ENCODE peak calls at places on chromosomes 1 and 21, in five cellular contexts. C is A673, J is transverse colon, E is PC-9, K is hepatocyte. P is an unnamed sample.

GRCh38 chr1:198686069-198686728 is 47.4 kb downstream of the PTPRC start:
- DNase-seq in C (peak; percentile 68), E (no peak), K (peak; percentile 19), J (no peak), P (no peak)

GRCh38 chr1:7893529-7894180 is 40.8 kb upstream of the UTS2 start:
- DNase-seq in C (no peak), J (no peak), E (no peak), K (no peak), P (no peak)

GRCh38 chr1:157377216-157377821 is 175.0 kb downstream of the FCRL5 start:
- DNase-seq in K (peak; percentile 67), J (peak; percentile 46), C (peak; percentile 59), E (peak; percentile 6), P (no peak)

GRCh38 chr1:95984975-95985374 is 736.6 kb upstream of the PTBP2 start:
- DNase-seq in C (no peak), K (no peak), J (no peak), E (no peak), P (no peak)

GRCh38 chr1:12173631-12174121 is 6.9 kb downstream of the TNFRSF1B start:
- DNase-seq in K (no peak), C (no peak), E (no peak), J (peak; percentile 82), P (peak; percentile 93)

GRCh38 chr1:201205036-201205435 is 14.4 kb downstream of the IGFN1 start:
- DNase-seq in J (no peak), C (no peak), E (no peak), K (no peak), P (peak; percentile 62)

GRCh38 chr1:48080343-48081255 is 83.4 kb upstream of the TRABD2B start:
- DNase-seq in E (no peak), J (peak; percentile 62), K (no peak), C (no peak), P (no peak)

GRCh38 chr1:47871799-47872353 is 125.3 kb downstream of the TRABD2B start:
- DNase-seq in E (no peak), C (peak; percentile 6), K (peak; percentile 61), J (no peak), P (no peak)

GRCh38 chr1:167200749-167201148 is 19.9 kb upstream of the POU2F1 start:
- DNase-seq in J (no peak), E (no peak), K (no peak), C (no peak), P (no peak)

GRCh38 chr1:178954937-178955336 is 70.8 kb upstream of the FAM20B start:
- DNase-seq in C (no peak), E (no peak), J (no peak), K (no peak), P (no peak)

GRCh38 chr1:178954291-178954690 is 71.4 kb upstream of the FAM20B start:
- DNase-seq in C (no peak), K (no peak), E (no peak), J (no peak), P (no peak)

GRCh38 chr1:178953034-178953433 is 72.7 kb upstream of the FAM20B start:
- DNase-seq in K (no peak), C (no peak), J (no peak), E (no peak), P (no peak)

GRCh38 chr1:178953538-178954207 is 72.0 kb upstream of the FAM20B start:
- DNase-seq in J (no peak), K (no peak), C (no peak), E (no peak), P (no peak)

GRCh38 chr1:178951600-178951999 is 74.1 kb upstream of the FAM20B start:
- DNase-seq in K (no peak), C (no peak), E (no peak), J (no peak), P (no peak)
- H3K4me1 ChIP-seq in K (peaks cover 11% of the 10 kb centered on the region), C (no peaks in the 10 kb centered on the region), E (no peaks in the 10 kb centered on the region), J (no peaks in the 10 kb centered on the region), P (no peaks in the 10 kb centered on the region)

GRCh38 chr1:202590119-202590518 is 120.1 kb downstream of the SYT2 start:
- DNase-seq in J (no peak), C (no peak), K (no peak), E (no peak), P (no peak)
- H3K4me1 ChIP-seq in J (peaks cover 8% of the 10 kb centered on the region), C (peaks cover 20% of the 10 kb centered on the region), K (peaks cover 23% of the 10 kb centered on the region), E (peaks cover 60% of the 10 kb centered on the region), P (peaks cover 30% of the 10 kb centered on the region)

GRCh38 chr21:35046880-35047229 is 2.2 kb downstream of the RUNX1 start:
- DNase-seq in E (peak; percentile 44), C (no peak), J (no peak), K (no peak), P (peak; percentile 79)
- H3K4me1 ChIP-seq in E (peaks cover 49% of the 10 kb centered on the region), C (no peaks in the 10 kb centered on the region), J (peaks cover 15% of the 10 kb centered on the region), K (peaks cover 24% of the 10 kb centered on the region), P (peaks cover 96% of the 10 kb centered on the region)

DNA sequence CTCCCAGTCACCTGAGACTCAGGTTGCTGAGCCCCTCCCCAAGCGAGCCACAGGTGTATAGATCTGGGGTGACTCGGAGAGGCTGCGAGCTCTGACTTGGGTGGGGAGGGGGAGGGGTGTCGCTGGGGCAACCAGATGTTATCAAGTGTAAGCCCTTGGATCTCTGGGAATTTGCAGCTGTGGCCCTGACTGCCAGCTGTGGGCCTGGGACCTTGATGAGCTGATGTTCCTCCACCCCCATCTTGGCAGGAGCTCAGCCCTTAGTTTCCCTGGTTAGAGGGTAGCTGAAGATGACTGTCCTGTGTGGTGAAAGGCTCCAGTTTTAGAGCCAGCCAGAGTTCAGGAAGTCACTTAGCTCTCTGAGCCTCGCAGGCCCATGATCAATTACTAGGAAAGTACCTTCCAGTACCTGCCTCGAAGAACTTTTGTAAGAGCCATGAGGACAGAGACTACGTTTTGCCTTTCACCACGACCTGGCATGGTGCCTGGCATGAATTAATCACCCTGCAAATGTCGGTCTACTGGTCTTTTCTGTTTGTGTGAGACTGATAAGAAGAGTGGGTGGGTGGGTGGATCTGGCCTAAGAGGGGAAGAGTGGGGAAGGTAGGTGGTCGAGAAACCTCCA is 55.8 kb downstream of the YARS1 start:
- DNase-seq in J (peak; percentile 69), C (peak; percentile 35), E (peak; percentile 84), K (peak; percentile 63), P (no peak)
- H3K4me1 ChIP-seq in J (peaks cover 41% of the 10 kb centered on the region), C (peaks cover 9% of the 10 kb centered on the region), E (peaks cover 96% of the 10 kb centered on the region), K (peaks cover 88% of the 10 kb centered on the region), P (peaks cover 21% of the 10 kb centered on the region)

DNA sequence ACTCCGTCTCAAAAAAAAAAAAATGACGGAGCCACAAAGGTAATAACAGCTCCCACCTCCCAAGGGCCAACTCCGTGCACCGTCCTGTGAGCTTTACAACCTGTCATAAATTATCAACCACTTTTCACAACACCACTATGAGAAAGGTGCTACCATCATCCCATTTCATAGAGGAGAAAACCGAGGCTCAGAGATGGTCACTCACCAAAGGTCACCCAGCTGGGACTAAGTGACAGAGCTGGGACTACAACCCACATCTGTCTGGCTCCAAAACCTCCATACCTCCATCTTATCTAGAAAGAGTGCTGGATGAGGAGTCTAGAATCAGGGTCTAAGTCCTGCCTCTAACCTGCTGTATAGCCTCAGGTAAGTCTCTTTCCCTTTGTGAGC is 43.6 kb upstream of the ECE1 start:
- DNase-seq in J (no peak), E (no peak), K (no peak), C (no peak), P (no peak)
- H3K4me1 ChIP-seq in J (peaks cover 76% of the 10 kb centered on the region), E (peaks cover 87% of the 10 kb centered on the region), K (peaks cover 91% of the 10 kb centered on the region), C (peaks cover 35% of the 10 kb centered on the region), P (peaks cover 98% of the 10 kb centered on the region)

GRCh38 chr1:24931481-24932221 is 1.6 kb upstream of the RUNX3 start:
- DNase-seq in C (no peak), J (no peak), K (no peak), E (no peak), P (peak; percentile 84)

GRCh38 chr1:24929876-24930702 is at the start of gene RUNX3:
- DNase-seq in K (peak; percentile 45), J (peak; percentile 83), C (peak; percentile 88), E (no peak), P (peak; percentile 98)

GRCh38 chr1:24929091-24929875 is 793 bp downstream of the RUNX3 start:
- DNase-seq in J (peak; percentile 51), E (no peak), K (peak; percentile 30), C (peak; percentile 55), P (peak; percentile 92)

GRCh38 chr1:24932284-24932683 is 2.2 kb upstream of the RUNX3 start:
- DNase-seq in C (peak; percentile 45), J (peak; percentile 64), E (peak; percentile 50), K (peak; percentile 77), P (peak; percentile 94)

GRCh38 chr1:24930703-24931480 is 816 bp upstream of the RUNX3 start:
- DNase-seq in E (no peak), C (no peak), K (no peak), J (no peak), P (no peak)
- H3K4me1 ChIP-seq in E (no peaks in the 10 kb centered on the region), C (peaks cover 19% of the 10 kb centered on the region), K (peaks cover 20% of the 10 kb centered on the region), J (peaks cover 3% of the 10 kb centered on the region), P (peaks cover 94% of the 10 kb centered on the region)

GRCh38 chr1:27007909-27008582 is 4.6 kb downstream of the TENT5B start:
- DNase-seq in E (peak; percentile 90), C (no peak), K (peak; percentile 87), J (peak; percentile 81), P (no peak)
- H3K4me1 ChIP-seq in E (peaks cover 52% of the 10 kb centered on the region), C (peaks cover 17% of the 10 kb centered on the region), K (peaks cover 61% of the 10 kb centered on the region), J (peaks cover 20% of the 10 kb centered on the region), P (no peaks in the 10 kb centered on the region)

GRCh38 chr1:153635872-153636271 is 2.0 kb downstream of the CHTOP start:
- DNase-seq in J (no peak), C (no peak), E (no peak), K (no peak), P (no peak)

GRCh38 chr1:153633747-153634665 is at the start of gene CHTOP:
- DNase-seq in C (peak; percentile 99), K (peak; percentile 99), J (peak; percentile 99), E (peak; percentile 98), P (peak; percentile 99)

GRCh38 chr1:153639280-153639679 is 5.4 kb downstream of the CHTOP start:
- DNase-seq in K (no peak), E (no peak), J (no peak), C (no peak), P (no peak)

GRCh38 chr1:153638261-153638660 is 4.4 kb downstream of the CHTOP start:
- DNase-seq in C (no peak), J (no peak), E (no peak), K (no peak), P (no peak)

DNA sequence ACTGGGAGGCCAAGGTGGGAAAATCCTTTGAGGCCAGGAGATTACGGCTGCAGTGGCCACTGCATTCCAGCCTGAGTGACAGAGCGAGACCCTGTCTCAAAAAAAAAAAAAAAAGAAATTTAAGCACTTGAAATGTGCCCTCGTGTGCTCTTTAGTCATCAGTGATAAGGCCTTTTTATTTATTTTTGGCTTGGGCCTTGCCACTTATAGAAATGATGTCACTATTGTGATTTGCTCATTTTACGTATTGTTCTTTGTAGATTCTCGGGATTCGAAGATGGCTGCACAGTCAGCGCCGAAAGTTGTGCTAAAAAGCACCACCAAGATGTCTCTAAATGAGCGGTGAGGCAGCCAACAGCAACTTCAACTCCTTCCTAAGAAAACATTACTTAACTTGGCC is 2.4 kb downstream of the CHTOP start:
- DNase-seq in J (no peak), C (no peak), K (no peak), E (no peak), P (no peak)
- H3K4me1 ChIP-seq in J (peaks cover 20% of the 10 kb centered on the region), C (peaks cover 8% of the 10 kb centered on the region), K (peaks cover 12% of the 10 kb centered on the region), E (peaks cover 20% of the 10 kb centered on the region), P (peaks cover 70% of the 10 kb centered on the region)

GRCh38 chr1:39406533-39407478 is 84.6 kb upstream of the BMP8A start:
- DNase-seq in J (no peak), K (no peak), C (no peak), E (no peak), P (no peak)
- H3K4me1 ChIP-seq in J (peaks cover 22% of the 10 kb centered on the region), K (peaks cover 42% of the 10 kb centered on the region), C (peaks cover 49% of the 10 kb centered on the region), E (peaks cover 48% of the 10 kb centered on the region), P (peaks cover 41% of the 10 kb centered on the region)

P was measured in spleen.